ENCODE peak calls at places on chromosomes 11 and 22, in four cellular contexts. H, R, T and O are unnamed samples.

GRCh38 chr11:73577496-73577917 is 20.4 kb downstream of the FAM168A start:
- DNase-seq in H (peak), R (peak), T (no peak), O (no peak)

GRCh38 chr22:46115388-46115678 is 35.0 kb upstream of the PPARA start:
- DNase-seq in H (no peak), R (peak), T (no peak), O (no peak)

GRCh38 chr11:117443269-117444186 is 115.9 kb downstream of the CEP164 start:
- DNase-seq in H (peak), R (peak), T (peak), O (peak)

GRCh38 chr22:24247011-24247507 is 2.2 kb upstream of the GGT5 start:
- DNase-seq in H (no peak), R (peak), T (no peak), O (no peak)

GRCh38 chr22:23240639-23241389 is 60.5 kb downstream of the BCR start:
- DNase-seq in H (no peak), R (no peak), T (no peak), O (no peak)

GRCh38 chr11:94151903-94152677 is 23.4 kb downstream of the PANX1 start:
- DNase-seq in H (peak), R (peak), T (no peak), O (no peak)

GRCh38 chr11:46981429-46981828 is 44.9 kb downstream of the CSTPP1 start:
- DNase-seq in H (no peak), R (no peak), T (no peak), O (no peak)

GRCh38 chr11:100780470-100780869 is 93.4 kb downstream of the ARHGAP42 start:
- DNase-seq in H (no peak), R (no peak), T (no peak), O (no peak)

GRCh38 chr11:37006563-37006962 is 408.5 kb upstream of the RAG2 start:
- DNase-seq in H (no peak), R (no peak), T (no peak), O (no peak)

GRCh38 chr11:72224587-72225410 is at the start of gene INPPL1:
- DNase-seq in H (no peak), R (peak), T (peak), O (no peak)

GRCh38 chr11:10287766-10288165 is 6.3 kb downstream of the SBF2 start:
- DNase-seq in H (no peak), R (no peak), T (no peak), O (no peak)

GRCh38 chr11:62142921-62143320 is 19.1 kb downstream of the INCENP start:
- DNase-seq in H (no peak), R (no peak), T (no peak), O (no peak)

GRCh38 chr11:30230714-30231113 is at the start of gene FSHB:
- DNase-seq in H (no peak), R (no peak), T (no peak), O (no peak)

GRCh38 chr22:43114958-43115357 is 4.4 kb downstream of the BIK start:
- DNase-seq in H (no peak), R (no peak), T (no peak), O (no peak)

GRCh38 chr11:67648140-67648795 is 2.3 kb downstream of the ACY3 start:
- DNase-seq in H (no peak), R (no peak), T (no peak), O (no peak)

GRCh38 chr11:59171508-59172322 is at the start of gene DTX4:
- DNase-seq in H (peak), R (peak), T (peak), O (peak)

GRCh38 chr11:45092901-45093760 is 53.3 kb upstream of the PRDM11 start:
- DNase-seq in H (peak), R (peak), T (no peak), O (no peak)

GRCh38 chr22:23282089-23282501 is 101.8 kb downstream of the BCR start:
- DNase-seq in H (peak), R (peak), T (peak), O (peak)

GRCh38 chr22:25827415-25827814 is 85.4 kb downstream of the MYO18B start:
- DNase-seq in H (no peak), R (no peak), T (no peak), O (no peak)

GRCh38 chr11:66676931-66677598 is 622 bp downstream of the RBM4B start:
- DNase-seq in H (no peak), R (peak), T (peak), O (no peak)

GRCh38 chr11:114553642-114554041 is 6.0 kb downstream of the NXPE1 start:
- DNase-seq in H (no peak), R (peak), T (no peak), O (no peak)

GRCh38 chr22:24325105-24325757 is 54.6 kb downstream of the SPECC1L start:
- DNase-seq in H (peak), R (peak), T (no peak), O (no peak)

GRCh38 chr11:120471131-120471530 is 40.4 kb upstream of the GRIK4 start:
- DNase-seq in H (peak), R (peak), T (no peak), O (no peak)

GRCh38 chr11:92099183-92099582 is 125.4 kb upstream of the FAT3 start:
- DNase-seq in H (no peak), R (no peak), T (no peak), O (no peak)

GRCh38 chr22:29517215-29517908 is 36.2 kb downstream of the THOC5 start:
- DNase-seq in H (no peak), R (no peak), T (no peak), O (no peak)

GRCh38 chr11:24078056-24078455 is 418.8 kb upstream of the LUZP2 start:
- DNase-seq in H (peak), R (no peak), T (no peak), O (no peak)

GRCh38 chr22:32444068-32444467 is 20.2 kb downstream of the BPIFC start:
- DNase-seq in H (no peak), R (peak), T (no peak), O (no peak)

GRCh38 chr11:9180784-9181183 is 84.4 kb downstream of the DENND5A start:
- DNase-seq in H (peak), R (no peak), T (no peak), O (no peak)

GRCh38 chr11:46075168-46075567 is 46.1 kb downstream of the PHF21A start:
- DNase-seq in H (peak), R (peak), T (no peak), O (no peak)

GRCh38 chr11:44625759-44626523 is 60.5 kb downstream of the CD82 start:
- DNase-seq in H (no peak), R (no peak), T (peak), O (peak)

GRCh38 chr11:13160745-13161144 is 116.8 kb upstream of the BMAL1 start:
- DNase-seq in H (no peak), R (no peak), T (no peak), O (no peak)

GRCh38 chr11:70542811-70543210 is 144.5 kb downstream of the CTTN start:
- DNase-seq in H (no peak), R (no peak), T (no peak), O (no peak)

GRCh38 chr11:12678092-12678491 is 3.9 kb downstream of the TEAD1 start:
- DNase-seq in H (no peak), R (no peak), T (no peak), O (no peak)

GRCh38 chr11:57597971-57598830 is 716 bp downstream of the SERPING1 start:
- DNase-seq in H (no peak), R (peak), T (peak), O (peak)

GRCh38 chr11:57638005-57638760 is 11.5 kb downstream of the YPEL4 start:
- DNase-seq in H (peak), R (peak), T (peak), O (peak)

GRCh38 chr11:803467-803742 is 1.6 kb downstream of the PIDD1 start:
- DNase-seq in H (no peak), R (no peak), T (no peak), O (no peak)